ENCODE peak calls at places on chromosomes 16 and 17, in nine cellular contexts. One of them, this sample, is unnamed.

GRCh38 chr16:4214215-4214621 is 27.7 kb downstream of the SRL start:
- ATAC-seq in HepG2: peak; percentile 22
- ATAC-seq in heart left ventricle: peak; percentile 14
- ATAC-seq in GM12878: peak; percentile 31
- ATAC-seq in A549: peak; percentile 18
- ATAC-seq in K562: no peak
- ATAC-seq in right lobe of liver: no peak
- ATAC-seq in upper lobe of left lung: peak; percentile 28
- ATAC-seq in HCT116: peak; percentile 72
- ATAC-seq in this sample: peak; percentile 88

GRCh38 chr17:32869345-32870026 is 7.4 kb downstream of the MYO1D start:
- ATAC-seq in HepG2: no peak
- ATAC-seq in HCT116: no peak
- ATAC-seq in A549: no peak
- ATAC-seq in right lobe of liver: no peak
- ATAC-seq in heart left ventricle: peak; percentile 58
- ATAC-seq in K562: peak; percentile 70
- ATAC-seq in GM12878: no peak
- ATAC-seq in upper lobe of left lung: no peak
- ATAC-seq in this sample: no peak

GRCh38 chr17:57404073-57404472 is 147.8 kb downstream of the MSI2 start:
- ATAC-seq in GM12878: peak; percentile 63
- ATAC-seq in right lobe of liver: peak; percentile 33
- ATAC-seq in HCT116: peak; percentile 70
- ATAC-seq in K562: peak; percentile 48
- ATAC-seq in upper lobe of left lung: no peak
- ATAC-seq in A549: no peak
- ATAC-seq in HepG2: no peak
- ATAC-seq in heart left ventricle: no peak
- ATAC-seq in this sample: no peak

GRCh38 chr16:80997964-80998620 is 8.6 kb downstream of the CMC2 start:
- ATAC-seq in heart left ventricle: peak; percentile 23
- ATAC-seq in HCT116: no peak
- ATAC-seq in A549: no peak
- ATAC-seq in K562: no peak
- ATAC-seq in upper lobe of left lung: no peak
- ATAC-seq in right lobe of liver: peak; percentile 33
- ATAC-seq in HepG2: no peak
- ATAC-seq in GM12878: peak; percentile 19
- ATAC-seq in this sample: no peak

GRCh38 chr17:47257651-47258339 is 4.2 kb downstream of the ITGB3 start:
- ATAC-seq in A549: no peak
- ATAC-seq in HCT116: no peak
- ATAC-seq in heart left ventricle: no peak
- ATAC-seq in GM12878: peak; percentile 7
- ATAC-seq in right lobe of liver: no peak
- ATAC-seq in HepG2: no peak
- ATAC-seq in upper lobe of left lung: no peak
- ATAC-seq in K562: peak; percentile 45
- ATAC-seq in this sample: no peak

GRCh38 chr17:41962111-41962510 is 4.5 kb upstream of the CNP start:
- ATAC-seq in upper lobe of left lung: no peak
- ATAC-seq in HCT116: no peak
- ATAC-seq in heart left ventricle: no peak
- ATAC-seq in K562: no peak
- ATAC-seq in right lobe of liver: no peak
- ATAC-seq in GM12878: no peak
- ATAC-seq in HepG2: no peak
- ATAC-seq in A549: no peak
- ATAC-seq in this sample: no peak

GRCh38 chr17:19672009-19672837 is 23.7 kb downstream of the ALDH3A2 start:
- ATAC-seq in HepG2: peak; percentile 91
- ATAC-seq in right lobe of liver: peak; percentile 87
- ATAC-seq in HCT116: no peak
- ATAC-seq in upper lobe of left lung: no peak
- ATAC-seq in heart left ventricle: peak; percentile 90
- ATAC-seq in A549: peak; percentile 67
- ATAC-seq in K562: no peak
- ATAC-seq in GM12878: no peak
- ATAC-seq in this sample: peak; percentile 67

GRCh38 chr17:79294459-79295071 is 219.9 kb downstream of the ENGASE start:
- ATAC-seq in A549: peak; percentile 33
- ATAC-seq in GM12878: no peak
- ATAC-seq in HepG2: peak; percentile 65
- ATAC-seq in HCT116: peak; percentile 61
- ATAC-seq in K562: peak; percentile 80
- ATAC-seq in upper lobe of left lung: no peak
- ATAC-seq in right lobe of liver: peak; percentile 80
- ATAC-seq in heart left ventricle: peak; percentile 46
- ATAC-seq in this sample: peak; percentile 28

GRCh38 chr17:18224428-18225120 is 861 bp upstream of the LLGL1 start:
- ATAC-seq in HCT116: no peak
- ATAC-seq in upper lobe of left lung: no peak
- ATAC-seq in GM12878: no peak
- ATAC-seq in heart left ventricle: peak; percentile 8
- ATAC-seq in right lobe of liver: no peak
- ATAC-seq in HepG2: peak; percentile 69
- ATAC-seq in K562: no peak
- ATAC-seq in A549: no peak
- ATAC-seq in this sample: peak; percentile 35

GRCh38 chr17:31842416-31843381 is 16.3 kb downstream of the COPRS start:
- ATAC-seq in K562: peak; percentile 95
- ATAC-seq in HepG2: peak; percentile 96
- ATAC-seq in GM12878: peak; percentile 96
- ATAC-seq in HCT116: peak; percentile 96
- ATAC-seq in upper lobe of left lung: peak; percentile 84
- ATAC-seq in right lobe of liver: peak; percentile 94
- ATAC-seq in A549: peak; percentile 85
- ATAC-seq in heart left ventricle: peak; percentile 80
- ATAC-seq in this sample: peak; percentile 85

GRCh38 chr17:68356520-68356919 is 65.2 kb downstream of the ARSG start:
- ATAC-seq in upper lobe of left lung: no peak
- ATAC-seq in heart left ventricle: no peak
- ATAC-seq in HCT116: no peak
- ATAC-seq in right lobe of liver: peak; percentile 60
- ATAC-seq in GM12878: peak; percentile 92
- ATAC-seq in HepG2: no peak
- ATAC-seq in K562: no peak
- ATAC-seq in A549: no peak
- ATAC-seq in this sample: no peak

GRCh38 chr16:29653436-29653835 is 9.6 kb upstream of the SPN start:
- ATAC-seq in K562: no peak
- ATAC-seq in heart left ventricle: no peak
- ATAC-seq in GM12878: peak; percentile 93
- ATAC-seq in HepG2: peak; percentile 24
- ATAC-seq in right lobe of liver: peak; percentile 55
- ATAC-seq in HCT116: no peak
- ATAC-seq in A549: no peak
- ATAC-seq in upper lobe of left lung: no peak
- ATAC-seq in this sample: no peak

GRCh38 chr17:79925242-79925957 is 86.2 kb upstream of the CBX4 start:
- ATAC-seq in A549: peak; percentile 63
- ATAC-seq in K562: no peak
- ATAC-seq in upper lobe of left lung: peak; percentile 50
- ATAC-seq in HepG2: peak; percentile 4
- ATAC-seq in HCT116: peak; percentile 41
- ATAC-seq in heart left ventricle: peak; percentile 61
- ATAC-seq in right lobe of liver: peak; percentile 83
- ATAC-seq in GM12878: no peak
- ATAC-seq in this sample: peak; percentile 14

GRCh38 chr16:88957887-88958577 is 19.0 kb downstream of the CBFA2T3 start:
- ATAC-seq in HepG2: no peak
- ATAC-seq in heart left ventricle: peak; percentile 76
- ATAC-seq in HCT116: no peak
- ATAC-seq in upper lobe of left lung: peak; percentile 39
- ATAC-seq in K562: no peak
- ATAC-seq in A549: no peak
- ATAC-seq in right lobe of liver: peak; percentile 64
- ATAC-seq in GM12878: no peak
- ATAC-seq in this sample: no peak

DNA sequence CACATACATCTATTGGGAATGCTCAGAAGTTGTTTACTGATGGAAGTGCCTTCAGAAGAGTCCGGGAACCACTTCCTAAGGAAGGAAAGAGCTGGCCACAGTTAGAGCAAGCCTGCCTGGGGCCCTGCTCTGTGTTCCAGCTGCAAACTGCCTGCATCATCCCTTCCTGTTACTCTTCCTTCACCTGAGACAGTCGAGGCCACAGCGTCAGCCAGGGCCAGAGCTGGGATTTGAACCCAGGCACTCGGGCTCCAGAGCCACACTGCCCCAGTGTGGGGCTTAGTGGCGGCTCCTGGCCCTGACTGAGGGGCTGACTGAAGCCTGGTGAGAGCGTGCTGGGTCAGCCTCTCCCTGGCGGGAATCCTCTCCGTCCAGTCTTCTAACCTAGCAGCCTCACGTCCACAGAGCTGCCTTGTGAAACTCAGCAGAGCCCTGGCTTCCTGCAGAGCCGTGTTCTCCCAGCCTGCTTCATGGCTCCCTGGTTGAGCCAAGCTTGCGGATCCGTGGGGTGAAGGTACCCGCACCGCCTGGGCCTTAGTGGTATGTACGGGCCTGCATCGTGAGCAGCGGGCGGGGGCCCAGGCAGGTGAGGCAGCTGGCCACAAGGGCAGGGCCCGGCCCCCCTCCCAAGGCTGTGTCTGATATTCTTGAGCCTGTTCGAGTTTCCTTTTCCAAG is 4.6 kb upstream of the C17orf99 start:
- ATAC-seq in K562: no peak
- ATAC-seq in HepG2: no peak
- ATAC-seq in upper lobe of left lung: no peak
- ATAC-seq in A549: no peak
- ATAC-seq in heart left ventricle: no peak
- ATAC-seq in HCT116: peak; percentile 6
- ATAC-seq in GM12878: no peak
- ATAC-seq in right lobe of liver: no peak
- ATAC-seq in this sample: no peak
- H3K27ac ChIP-seq in K562: no peak overlapping the region
- H3K27ac ChIP-seq in HepG2: no peak overlapping the region
- H3K27ac ChIP-seq in upper lobe of left lung: peak overlapping the region; percentile 67
- H3K27ac ChIP-seq in A549: peak overlapping the region; percentile 87
- H3K27ac ChIP-seq in heart left ventricle: no peak overlapping the region
- H3K27ac ChIP-seq in HCT116: peak overlapping the region; percentile 67
- H3K27ac ChIP-seq in GM12878: peak overlapping the region; percentile 26
- H3K27ac ChIP-seq in right lobe of liver: peak overlapping the region; percentile 64
- H3K27ac ChIP-seq in this sample: no peak overlapping the region

GRCh38 chr16:2532494-2533141 is 1.4 kb upstream of the CEMP1 start:
- ATAC-seq in GM12878: peak; percentile 43
- ATAC-seq in right lobe of liver: peak; percentile 64
- ATAC-seq in K562: peak; percentile 39
- ATAC-seq in HepG2: peak; percentile 12
- ATAC-seq in HCT116: peak; percentile 52
- ATAC-seq in upper lobe of left lung: peak; percentile 77
- ATAC-seq in A549: peak; percentile 11
- ATAC-seq in heart left ventricle: peak; percentile 4
- ATAC-seq in this sample: peak; percentile 35
- TF ChIP-seq POLR2A in GM12878: peak; percentile 46
- TF ChIP-seq POLR2A in right lobe of liver: peak; percentile 61
- TF ChIP-seq POLR2A in K562: peak; percentile 56
- TF ChIP-seq POLR2A in HepG2: no peak
- TF ChIP-seq POLR2A in HCT116: no peak
- TF ChIP-seq POLR2A in upper lobe of left lung: no peak
- TF ChIP-seq POLR2A in A549: no peak
- TF ChIP-seq POLR2A in heart left ventricle: peak; percentile 19
- TF ChIP-seq POLR2A in this sample: no peak

DNA sequence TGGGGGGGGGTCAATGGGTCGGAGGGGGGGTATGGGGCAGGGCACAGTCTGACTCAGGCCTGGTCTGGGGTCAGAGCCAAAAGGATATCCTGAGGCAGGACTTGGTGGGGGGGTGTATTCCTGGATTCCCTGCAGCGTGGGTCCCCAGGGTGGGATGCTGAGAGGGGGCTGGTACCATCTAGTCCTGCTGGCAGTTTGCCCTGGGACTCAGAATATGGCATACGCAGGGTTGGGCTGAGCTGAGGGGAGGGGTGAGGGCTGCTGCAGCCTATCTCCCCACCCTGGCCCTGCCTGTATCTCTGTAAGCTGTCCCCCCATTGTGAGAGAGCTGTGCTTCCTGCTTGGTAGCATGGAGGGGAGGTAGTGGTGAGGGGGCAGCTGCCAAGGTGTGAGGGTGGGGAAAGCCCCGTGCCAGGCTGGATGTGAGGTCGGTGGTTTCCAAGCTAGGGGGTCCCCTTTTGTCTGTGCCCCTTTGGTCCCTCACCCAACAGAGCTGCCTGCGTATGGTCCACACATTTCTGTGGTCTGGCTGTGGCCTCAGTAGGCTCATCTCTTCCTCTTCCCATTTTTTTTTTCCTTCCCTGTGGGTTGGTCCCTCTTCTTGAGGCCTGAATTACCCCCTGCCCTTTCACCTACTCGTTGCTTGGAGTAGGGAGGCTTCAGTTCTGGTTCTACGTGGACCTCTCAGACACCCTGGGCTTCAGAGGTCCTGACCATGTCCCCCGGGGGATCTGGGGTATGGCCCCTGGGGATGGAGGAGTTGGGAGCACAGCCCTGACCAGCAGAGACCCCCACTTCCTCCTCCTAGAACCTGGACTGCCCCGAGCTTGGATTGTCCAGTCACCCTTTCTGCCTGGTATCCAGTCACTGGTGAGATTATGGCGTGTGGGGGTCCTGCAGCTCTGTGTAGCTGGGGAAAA is 15.0 kb downstream of the RARA start:
- ATAC-seq in heart left ventricle: peak; percentile 16
- ATAC-seq in HCT116: no peak
- ATAC-seq in K562: no peak
- ATAC-seq in A549: no peak
- ATAC-seq in upper lobe of left lung: peak; percentile 16
- ATAC-seq in right lobe of liver: no peak
- ATAC-seq in GM12878: peak; percentile 43
- ATAC-seq in HepG2: no peak
- ATAC-seq in this sample: peak; percentile 40
- H3K27ac ChIP-seq in heart left ventricle: peak overlapping the region; percentile 93
- H3K27ac ChIP-seq in HCT116: no peak overlapping the region
- H3K27ac ChIP-seq in K562: peak overlapping the region; percentile 20
- H3K27ac ChIP-seq in A549: peak overlapping the region; percentile 95
- H3K27ac ChIP-seq in upper lobe of left lung: peak overlapping the region; percentile 93
- H3K27ac ChIP-seq in right lobe of liver: peak overlapping the region; percentile 76
- H3K27ac ChIP-seq in GM12878: peak overlapping the region; percentile 96
- H3K27ac ChIP-seq in HepG2: no peak overlapping the region
- H3K27ac ChIP-seq in this sample: peak overlapping the region; percentile 19

DNA sequence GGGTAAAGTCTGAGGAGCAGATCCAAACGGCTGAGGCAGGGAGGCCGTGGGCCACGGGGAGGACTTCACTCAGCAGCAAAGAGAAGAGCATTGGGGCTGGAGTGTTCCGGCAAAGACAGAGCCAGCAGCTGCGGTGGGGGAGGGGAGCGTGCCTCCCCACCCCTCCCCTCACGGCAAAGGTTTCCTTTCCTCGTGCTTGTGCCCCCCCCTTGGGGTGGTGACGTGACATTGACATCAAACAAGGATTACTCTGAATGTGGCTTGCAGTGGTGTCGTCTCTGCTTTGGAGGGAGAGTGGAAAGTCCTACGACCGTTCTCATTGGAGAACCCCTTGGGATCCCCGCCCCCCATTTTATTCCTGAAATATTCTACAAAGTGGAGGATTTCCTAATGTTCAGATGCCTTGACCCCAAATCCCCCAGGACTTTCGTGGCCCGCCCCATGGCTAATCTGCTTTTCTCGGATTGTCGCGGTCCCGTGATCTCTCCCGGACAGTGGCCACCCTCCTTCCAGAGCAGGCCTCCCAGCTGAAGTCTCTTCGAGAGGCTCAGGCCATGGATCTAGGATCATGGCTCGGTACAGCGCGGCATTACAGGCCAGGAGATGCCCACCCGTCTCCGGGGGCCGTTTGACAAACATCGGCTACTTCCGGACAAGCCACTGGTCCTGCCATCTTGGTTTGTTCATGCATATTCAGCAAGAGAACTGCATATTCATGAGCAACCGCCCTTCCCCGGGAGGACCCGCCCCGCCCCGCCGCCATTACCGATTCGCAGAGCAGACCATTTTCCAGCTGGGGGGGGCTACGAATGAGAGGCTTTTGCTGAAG is 714 bp upstream of the POLR2A start:
- ATAC-seq in HepG2: peak; percentile 68
- ATAC-seq in heart left ventricle: peak; percentile 72
- ATAC-seq in right lobe of liver: peak; percentile 72
- ATAC-seq in K562: peak; percentile 68
- ATAC-seq in HCT116: peak; percentile 68
- ATAC-seq in GM12878: peak; percentile 67
- ATAC-seq in A549: peak; percentile 68
- ATAC-seq in upper lobe of left lung: peak; percentile 91
- ATAC-seq in this sample: peak; percentile 76
- TF ChIP-seq POLR2A in HepG2: peak; percentile 47
- TF ChIP-seq POLR2A in heart left ventricle: peak; percentile 33
- TF ChIP-seq POLR2A in right lobe of liver: no peak
- TF ChIP-seq POLR2A in K562: peak; percentile 8
- TF ChIP-seq POLR2A in HCT116: peak; percentile 19
- TF ChIP-seq POLR2A in GM12878: no peak
- TF ChIP-seq POLR2A in A549: peak; percentile 74
- TF ChIP-seq POLR2A in upper lobe of left lung: peak; percentile 61
- TF ChIP-seq POLR2A in this sample: peak; percentile 15

This sample was measured in gastroesophageal sphincter.